ENCODE peak calls at places on chromosomes 11 and 22, in five cellular contexts. U is NB4, L is fibroblast of pulmonary artery, B is breast epithelium, Q is fibroblast of lung. F is an unnamed sample.

GRCh38 chr11:13970986-13971385 is 8.5 kb downstream of the SPON1 start:
- DNase-seq in Q (no peak), U (no peak), B (no peak), L (no peak), F (no peak)

GRCh38 chr11:10394229-10395100 is 60.6 kb upstream of the AMPD3 start:
- DNase-seq in U (no peak), B (no peak), L (no peak), Q (peak; percentile 79), F (no peak)

GRCh38 chr11:120819003-120819402 is 204.9 kb upstream of the TBCEL start:
- DNase-seq in B (peak; percentile 77), L (no peak), Q (no peak), U (no peak), F (no peak)

GRCh38 chr11:121482231-121483129 is 29.7 kb upstream of the SORL1-AS1 start:
- DNase-seq in Q (no peak), B (no peak), U (peak; percentile 97), L (peak; percentile 27), F (no peak)

GRCh38 chr11:133536198-133536597 is 3.9 kb upstream of the OPCML start:
- DNase-seq in U (no peak), B (no peak), Q (no peak), L (no peak), F (no peak)

GRCh38 chr11:35484435-35484834 is 41.0 kb downstream of the PAMR1 start:
- DNase-seq in B (no peak), Q (peak; percentile 91), L (peak; percentile 39), U (no peak), F (peak; percentile 23)

GRCh38 chr11:31340903-31341572 is 28.5 kb downstream of the DCDC1 start:
- DNase-seq in B (no peak), L (peak; percentile 55), U (peak; percentile 38), Q (peak; percentile 27), F (no peak)

GRCh38 chr11:8098361-8098760 is 17.4 kb downstream of the TUB start:
- DNase-seq in U (no peak), Q (peak; percentile 61), L (no peak), B (no peak), F (no peak)

GRCh38 chr22:22940961-22941605 is 53.5 kb downstream of the IGLL5 start:
- DNase-seq in U (no peak), B (peak; percentile 24), Q (no peak), L (no peak), F (no peak)

GRCh38 chr22:48840112-48840949 is 987.3 kb downstream of the BRD1 start:
- DNase-seq in U (no peak), Q (no peak), B (no peak), L (no peak), F (no peak)

DNA sequence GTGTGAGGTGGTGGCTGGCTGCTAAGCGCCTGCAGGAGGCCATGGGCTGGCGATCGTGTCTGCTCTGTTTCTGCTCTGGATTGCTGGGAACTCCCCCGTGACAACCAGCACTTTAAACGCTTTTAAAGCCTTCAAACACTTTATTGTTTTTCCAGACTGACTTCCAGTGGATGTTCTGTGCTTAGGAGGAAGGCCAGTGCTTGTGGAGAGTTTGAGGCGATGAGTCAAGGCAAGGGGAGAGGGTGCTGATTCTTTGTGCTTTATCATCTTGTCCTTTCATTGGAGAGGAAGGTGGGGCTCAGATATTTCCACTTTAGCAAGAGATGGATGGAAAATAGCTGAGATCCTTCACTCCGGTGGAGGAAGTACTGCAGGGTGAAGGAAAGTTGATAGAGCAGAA is 81.6 kb downstream of the FLI1 start:
- DNase-seq in B (no peak), U (no peak), L (peak; percentile 72), Q (peak; percentile 69), F (no peak)
- H3K4me3 ChIP-seq in B (no peak overlapping the region), U (no peak overlapping the region), L (no peak overlapping the region), Q (no peak overlapping the region), F (no peak overlapping the region)

GRCh38 chr11:85748455-85748891 is 62.5 kb downstream of the SYTL2 start:
- DNase-seq in L (no peak), U (no peak), Q (peak; percentile 54), B (no peak), F (no peak)
- H3K4me3 ChIP-seq in L (no peak overlapping the region), U (no peak overlapping the region), Q (no peak overlapping the region), B (no peak overlapping the region), F (no peak overlapping the region)

DNA sequence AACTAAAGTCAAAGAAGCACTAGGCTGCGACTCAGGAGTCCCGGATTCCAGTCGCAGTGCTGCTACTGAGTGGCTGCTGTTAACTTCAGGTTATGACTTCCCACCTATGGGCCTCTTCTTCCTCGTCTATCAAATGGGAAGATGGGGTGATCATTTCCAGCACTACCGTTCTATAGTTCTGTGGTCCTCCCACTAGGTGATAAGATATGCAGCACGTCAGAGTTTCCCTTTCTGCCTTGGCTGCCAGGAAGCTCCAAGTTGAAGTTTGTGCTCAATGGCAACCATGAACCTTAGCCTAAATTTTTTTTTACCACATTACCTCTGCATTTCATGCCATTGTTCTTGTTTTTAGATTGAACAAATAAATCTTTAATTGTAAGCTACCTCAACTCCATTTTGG is 38.7 kb downstream of the ALX4 start:
- DNase-seq in U (no peak), Q (no peak), B (no peak), L (no peak), F (no peak)
- H3K4me3 ChIP-seq in U (no peak overlapping the region), Q (no peak overlapping the region), B (no peak overlapping the region), L (no peak overlapping the region), F (no peak overlapping the region)

DNA sequence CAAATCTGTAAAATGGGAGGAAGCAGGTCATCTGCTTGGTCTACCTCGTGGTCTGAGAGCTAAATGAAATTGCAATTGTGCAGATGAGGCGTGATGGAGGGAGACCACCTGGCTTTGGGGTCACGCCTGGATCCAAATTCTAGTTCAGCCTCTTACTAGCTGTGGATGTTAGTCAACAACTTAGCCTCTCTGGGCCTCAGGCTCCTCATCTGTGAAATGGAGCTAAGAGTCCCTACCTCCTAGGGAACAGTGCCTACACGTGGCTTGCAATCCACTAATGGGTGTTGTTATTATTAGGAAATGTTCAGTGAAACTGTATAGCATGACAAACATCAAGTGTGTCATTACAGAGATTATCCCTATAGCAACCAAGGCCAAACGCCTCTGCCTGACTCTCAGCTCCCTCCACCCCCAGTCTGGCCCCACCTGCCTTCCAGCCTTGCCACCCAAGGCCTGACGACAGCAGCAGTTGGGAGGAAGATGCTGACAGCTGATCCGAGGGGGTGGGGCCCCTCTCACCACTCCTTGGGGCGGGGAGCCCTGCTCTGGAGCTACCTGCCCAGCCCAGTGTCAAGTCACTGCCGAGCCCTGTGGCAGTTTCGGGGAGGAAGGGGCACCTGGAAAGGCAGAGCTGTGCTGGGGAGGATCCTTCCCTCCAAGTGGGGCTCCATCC is 1.7 kb upstream of the RHOD start:
- DNase-seq in B (peak; percentile 80), Q (peak; percentile 78), L (peak; percentile 86), U (no peak), F (no peak)
- H3K4me3 ChIP-seq in B (no peak overlapping the region), Q (no peak overlapping the region), L (no peak overlapping the region), U (no peak overlapping the region), F (no peak overlapping the region)

GRCh38 chr11:118908264-118908663 is 17.5 kb downstream of the BCL9L start:
- DNase-seq in L (no peak), Q (no peak), B (no peak), U (no peak), F (no peak)

GRCh38 chr11:118909619-118910308 is 16.0 kb downstream of the BCL9L start:
- DNase-seq in B (no peak), L (no peak), Q (no peak), U (no peak), F (no peak)

GRCh38 chr11:118908931-118909618 is 16.7 kb downstream of the BCL9L start:
- DNase-seq in Q (peak; percentile 93), U (no peak), L (peak; percentile 89), B (peak; percentile 77), F (peak; percentile 76)

GRCh38 chr11:118907749-118908106 is 18.0 kb downstream of the BCL9L start:
- DNase-seq in L (no peak), U (no peak), Q (no peak), B (no peak), F (no peak)

DNA sequence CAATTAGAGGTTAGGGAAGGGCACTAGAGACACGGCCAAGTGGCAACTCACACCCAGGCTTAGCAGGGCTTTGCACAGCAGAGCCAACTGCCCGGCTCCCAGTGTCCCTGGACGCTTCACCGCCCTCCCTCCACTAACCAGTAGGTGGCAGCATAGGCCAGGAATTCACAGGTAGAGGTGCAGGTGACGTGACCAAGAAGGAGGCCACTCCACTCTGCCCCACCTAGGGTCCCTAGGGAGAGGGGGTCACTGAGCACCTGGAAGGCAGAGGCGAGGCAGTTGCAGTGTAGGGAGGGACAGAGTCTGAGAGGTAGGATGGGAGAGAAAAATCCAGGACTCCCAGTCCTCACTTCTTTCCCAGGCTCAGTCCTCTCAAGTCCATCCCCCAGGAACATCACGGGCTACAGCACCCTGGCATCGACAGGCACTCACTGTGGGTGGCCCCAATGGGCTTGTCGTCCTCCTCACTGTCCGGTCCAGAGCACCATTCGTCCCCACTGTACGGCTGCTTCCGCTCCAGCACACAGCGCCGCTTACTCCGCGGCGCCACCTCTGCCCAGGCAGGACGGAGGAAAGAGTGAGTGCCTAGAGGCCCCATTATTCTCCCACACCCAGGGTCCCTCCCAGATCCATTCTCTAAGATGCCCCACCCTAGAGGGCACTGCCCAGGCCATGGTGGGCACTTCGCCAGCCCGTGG is 18.5 kb downstream of the BCL9L start:
- DNase-seq in Q (peak; percentile 45), U (peak; percentile 83), B (peak; percentile 88), L (peak; percentile 79), F (no peak)
- H3K4me3 ChIP-seq in Q (no peak overlapping the region), U (no peak overlapping the region), B (no peak overlapping the region), L (no peak overlapping the region), F (peak overlapping the region; percentile 24)

GRCh38 chr11:119223856-119224255 is 17.7 kb downstream of the CBL start:
- DNase-seq in L (no peak), B (no peak), Q (peak; percentile 61), U (no peak), F (no peak)

GRCh38 chr11:119228535-119229302 is 22.6 kb downstream of the CBL start:
- DNase-seq in Q (no peak), U (peak; percentile 22), B (no peak), L (no peak), F (no peak)

GRCh38 chr11:119229736-119230135 is 23.6 kb downstream of the CBL start:
- DNase-seq in U (no peak), L (no peak), B (no peak), Q (no peak), F (no peak)
- H3K4me3 ChIP-seq in U (no peak overlapping the region), L (no peak overlapping the region), B (no peak overlapping the region), Q (no peak overlapping the region), F (no peak overlapping the region)

GRCh38 chr11:58576792-58577440 is 1.3 kb upstream of the LPXN start:
- DNase-seq in Q (peak; percentile 65), B (no peak), L (peak; percentile 62), U (peak; percentile 44), F (no peak)
- H3K4me3 ChIP-seq in Q (peak overlapping the region; percentile 54), B (peak overlapping the region; percentile 73), L (peak overlapping the region; percentile 96), U (peak overlapping the region; percentile 74), F (peak overlapping the region; percentile 95)